ENCODE peak calls at places on chromosomes 7 and 10, in six cellular contexts. K is left lung; V is CD8-positive, alpha-beta T cell; T is spleen; B is ascending aorta; A is astrocyte. J is an unnamed sample.
A peak's percentile ranks its signal among the peaks of the same experiment; 100 is the strongest.

GRCh38 chr10:67306588-67307205 is 380.9 kb downstream of the LRRTM3 start:
- DNase-seq in K (no peak), V (no peak), T (no peak), B (no peak), A (no peak), J (no peak)

GRCh38 chr7:55018361-55019328 is at the start of gene EGFR:
- DNase-seq in K (peak; percentile 92), V (no peak), T (peak; percentile 81), B (peak; percentile 91), A (peak; percentile 73), J (peak; percentile 91)

GRCh38 chr10:7561216-7561893 is 105.4 kb downstream of the ITIH5 start:
- DNase-seq in K (no peak), V (no peak), T (no peak), B (peak; percentile 79), A (peak; percentile 35), J (peak; percentile 75)

GRCh38 chr10:22710139-22710745 is 4.1 kb downstream of the PIP4K2A start:
- DNase-seq in K (no peak), V (no peak), T (no peak), B (no peak), A (no peak), J (no peak)

GRCh38 chr10:61097026-61097425 is 153.0 kb upstream of the RHOBTB1 start:
- DNase-seq in K (no peak), V (no peak), T (no peak), B (no peak), A (peak; percentile 78), J (no peak)

GRCh38 chr7:78279035-78279434 is 480.5 kb downstream of the PHTF2 start:
- DNase-seq in K (no peak), V (no peak), T (no peak), B (no peak), A (peak; percentile 81), J (no peak)

GRCh38 chr7:7550663-7551062 is 15.0 kb upstream of the COL28A1 start:
- DNase-seq in K (no peak), V (no peak), T (no peak), B (no peak), A (no peak), J (no peak)

GRCh38 chr10:94630017-94630688 is 53.4 kb upstream of the CYP2C18 start:
- DNase-seq in K (no peak), V (no peak), T (no peak), B (no peak), A (peak; percentile 6), J (no peak)

GRCh38 chr7:51351661-51352060 is 35.1 kb upstream of the COBL start:
- DNase-seq in K (no peak), V (no peak), T (no peak), B (no peak), A (no peak), J (no peak)

GRCh38 chr7:53602817-53603418 is 567.5 kb downstream of the POM121L12 start:
- DNase-seq in K (no peak), V (no peak), T (no peak), B (no peak), A (no peak), J (no peak)

GRCh38 chr10:99276848-99277486 is 41.3 kb upstream of the HPSE2 start:
- DNase-seq in K (no peak), V (no peak), T (no peak), B (no peak), A (no peak), J (no peak)

GRCh38 chr7:100157334-100158228 is 942 bp downstream of the TRAPPC14 start:
- DNase-seq in K (no peak), V (no peak), T (peak; percentile 85), B (no peak), A (peak; percentile 22), J (no peak)

GRCh38 chr10:14500172-14500765 is 169.5 kb upstream of the FRMD4A start:
- DNase-seq in K (no peak), V (no peak), T (no peak), B (no peak), A (no peak), J (no peak)

GRCh38 chr10:35259769-35260397 is 76.4 kb upstream of the CCNY start:
- DNase-seq in K (no peak), V (no peak), T (no peak), B (no peak), A (peak; percentile 98), J (no peak)

GRCh38 chr7:11290859-11291258 is 317.2 kb downstream of the PHF14 start:
- DNase-seq in K (no peak), V (no peak), T (no peak), B (no peak), A (no peak), J (no peak)

GRCh38 chr7:128908750-128909385 is 1.6 kb downstream of the KCP start:
- DNase-seq in K (no peak), V (no peak), T (peak; percentile 14), B (peak; percentile 40), A (no peak), J (peak; percentile 31)

GRCh38 chr7:117051808-117052207 is 98.5 kb downstream of the ST7 start:
- DNase-seq in K (no peak), V (no peak), T (no peak), B (no peak), A (peak; percentile 44), J (no peak)

GRCh38 chr10:96129387-96130325 is at the start of gene ZNF518A:
- DNase-seq in K (peak; percentile 95), V (peak; percentile 92), T (peak; percentile 97), B (peak; percentile 94), A (peak; percentile 100), J (peak; percentile 93)

GRCh38 chr7:152674860-152675760 is 831 bp downstream of the XRCC2 start:
- DNase-seq in K (no peak), V (no peak), T (no peak), B (no peak), A (no peak), J (no peak)

GRCh38 chr10:89327803-89328441 is at the start of gene IFIT3:
- DNase-seq in K (no peak), V (no peak), T (no peak), B (peak; percentile 85), A (peak; percentile 95), J (peak; percentile 68)

GRCh38 chr7:26090927-26091519 is 61.0 kb upstream of the NFE2L3 start:
- DNase-seq in K (no peak), V (no peak), T (no peak), B (no peak), A (peak; percentile 48), J (no peak)

GRCh38 chr10:87691515-87692070 is 31.9 kb downstream of the PAPSS2 start:
- DNase-seq in K (no peak), V (no peak), T (no peak), B (no peak), A (no peak), J (no peak)

GRCh38 chr10:50624866-50625491 is 1.2 kb upstream of the SGMS1 start:
- DNase-seq in K (peak; percentile 96), V (peak; percentile 70), T (no peak), B (peak; percentile 85), A (peak; percentile 53), J (peak; percentile 92)

GRCh38 chr10:88986549-88987242 is 3.9 kb upstream of the FAS start:
- DNase-seq in K (no peak), V (no peak), T (no peak), B (no peak), A (no peak), J (no peak)

GRCh38 chr10:101031796-101032636 is 982 bp downstream of the SFXN3 start:
- DNase-seq in K (peak; percentile 97), V (peak; percentile 89), T (peak; percentile 97), B (peak; percentile 90), A (peak; percentile 46), J (peak; percentile 84)

GRCh38 chr7:30113144-30113543 is 21.6 kb upstream of the MTURN start:
- DNase-seq in K (no peak), V (no peak), T (no peak), B (no peak), A (no peak), J (no peak)

GRCh38 chr10:132684164-132684891 is 101.6 kb downstream of the NKX6-2 start:
- DNase-seq in K (no peak), V (peak; percentile 59), T (peak; percentile 41), B (peak; percentile 48), A (peak; percentile 47), J (peak; percentile 29)

GRCh38 chr10:124042656-124043309 is 50.6 kb downstream of the CHST15 start:
- DNase-seq in K (no peak), V (no peak), T (peak; percentile 58), B (no peak), A (no peak), J (no peak)
- H3K4me1 ChIP-seq in K (peaks cover 65% of the 10 kb centered on the region), V (no peaks in the 10 kb centered on the region), T (peaks cover 93% of the 10 kb centered on the region), B (no peaks in the 10 kb centered on the region), A (no peaks in the 10 kb centered on the region), J (no peaks in the 10 kb centered on the region)

GRCh38 chr10:28733647-28734046 is 56.3 kb downstream of the BAMBI start:
- DNase-seq in K (no peak), V (no peak), T (no peak), B (no peak), A (no peak), J (no peak)

GRCh38 chr10:28730031-28730778 is 52.9 kb downstream of the BAMBI start:
- DNase-seq in K (no peak), V (no peak), T (no peak), B (peak; percentile 13), A (no peak), J (no peak)

GRCh38 chr10:28734940-28735759 is 57.8 kb downstream of the BAMBI start:
- DNase-seq in K (no peak), V (no peak), T (no peak), B (no peak), A (peak; percentile 81), J (no peak)

GRCh38 chr10:28732091-28732490 is 54.8 kb downstream of the BAMBI start:
- DNase-seq in K (no peak), V (no peak), T (no peak), B (no peak), A (no peak), J (no peak)

DNA sequence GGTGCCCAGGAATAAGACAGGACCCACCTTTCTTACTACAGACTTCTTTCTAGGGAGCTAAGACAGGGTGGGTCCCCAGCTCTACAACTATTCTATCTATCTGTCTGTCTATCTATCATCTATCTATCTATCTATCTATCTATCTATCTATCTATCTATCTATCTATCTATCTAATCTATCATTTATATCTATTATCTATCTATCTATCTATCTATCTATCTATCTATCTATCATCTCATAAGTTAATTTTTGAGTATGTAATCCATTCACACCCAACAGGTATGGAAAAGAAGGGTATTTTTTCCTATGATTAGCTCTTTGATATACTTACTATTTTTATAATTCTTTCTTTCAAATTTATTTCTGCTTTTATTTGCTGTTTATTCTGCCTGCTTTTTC is 55.9 kb downstream of the BAMBI start:
- DNase-seq in K (no peak), V (no peak), T (no peak), B (no peak), A (no peak), J (no peak)
- H3K4me3 ChIP-seq in K (no peak overlapping the region), V (no peak overlapping the region), T (no peak overlapping the region), B (no peak overlapping the region), A (no peak overlapping the region), J (no peak overlapping the region)

DNA sequence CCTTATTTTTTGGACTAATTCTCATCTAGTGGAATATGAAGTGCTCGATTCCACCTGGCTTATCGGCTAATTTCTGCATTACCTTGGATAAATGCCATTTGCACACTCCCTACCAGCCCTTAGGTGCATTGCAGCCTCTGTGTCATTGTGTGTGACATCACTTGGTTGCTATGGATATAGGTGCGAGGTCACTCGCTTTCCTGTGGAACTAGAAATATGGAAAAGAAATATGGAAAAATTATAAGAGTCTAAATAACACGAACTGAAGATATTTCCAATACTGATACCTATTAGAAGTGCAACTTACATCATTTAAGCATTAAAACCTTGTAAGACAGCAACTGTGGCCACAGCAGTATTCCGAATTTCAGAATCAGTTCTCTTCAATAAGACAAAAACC is 2.0 kb downstream of the YWHAG start:
- DNase-seq in K (no peak), V (no peak), T (no peak), B (no peak), A (no peak), J (no peak)
- H3K4me1 ChIP-seq in K (peaks cover 71% of the 10 kb centered on the region), V (peaks cover 33% of the 10 kb centered on the region), T (peaks cover 73% of the 10 kb centered on the region), B (peaks cover 4% of the 10 kb centered on the region), A (peaks cover 19% of the 10 kb centered on the region), J (peaks cover 15% of the 10 kb centered on the region)

GRCh38 chr10:128123853-128124252 is 2.4 kb downstream of the MKI67 start:
- DNase-seq in K (no peak), V (no peak), T (no peak), B (no peak), A (no peak), J (no peak)
- H3K4me3 ChIP-seq in K (no peak overlapping the region), V (no peak overlapping the region), T (no peak overlapping the region), B (no peak overlapping the region), A (peak overlapping the region; percentile 83), J (no peak overlapping the region)